ENCODE peak calls at places on chromosomes 16 and 17, in seven cellular contexts. J is SJCRH30; F is fibroblast of mammary gland; P is M059J; U is mesenteric fat pad; X is activated CD8-positive, alpha-beta memory T cell treated with anti-CD3 and anti-CD28 coated beads for 48 hours; E is NCI-H460. V is an unnamed sample.

GRCh38 chr17:75490173-75490743 is 25.1 kb downstream of the CASKIN2 start:
- DNase-seq in J (no peak), F (no peak), P (no peak), U (no peak), X (no peak), E (no peak), V (no peak)

GRCh38 chr17:58227733-58228132 is 8.7 kb upstream of the MKS1 start:
- DNase-seq in J (no peak), F (no peak), P (no peak), U (no peak), X (no peak), E (no peak), V (no peak)

GRCh38 chr17:42313773-42314566 is 25.7 kb downstream of the STAT5A start:
- DNase-seq in J (no peak), F (peak), P (no peak), U (no peak), X (no peak), E (no peak), V (no peak)

GRCh38 chr17:33385133-33385532 is 92.0 kb upstream of the ASIC2 start:
- DNase-seq in J (peak), F (no peak), P (no peak), U (no peak), X (no peak), E (no peak), V (no peak)

GRCh38 chr16:87457724-87458423 is 35.0 kb downstream of the ZCCHC14 start:
- DNase-seq in J (peak), F (peak), P (peak), U (no peak), X (peak), E (no peak), V (peak)

GRCh38 chr17:50687200-50688066 is 20.3 kb downstream of the ANKRD40 start:
- DNase-seq in J (peak), F (peak), P (no peak), U (no peak), X (no peak), E (no peak), V (no peak)

GRCh38 chr17:59331929-59332889 is 754 bp downstream of the YPEL2 start:
- DNase-seq in J (peak), F (no peak), P (peak), U (peak), X (no peak), E (no peak), V (no peak)

GRCh38 chr17:38867179-38867994 is 2.5 kb upstream of the LASP1 start:
- DNase-seq in J (peak), F (peak), P (peak), U (no peak), X (no peak), E (peak), V (peak)

GRCh38 chr17:77948690-77949114 is 9.8 kb upstream of the TNRC6C start:
- DNase-seq in J (peak), F (peak), P (peak), U (no peak), X (no peak), E (peak), V (peak)

GRCh38 chr17:13046361-13046760 is 28.5 kb upstream of the ELAC2 start:
- DNase-seq in J (no peak), F (no peak), P (no peak), U (no peak), X (no peak), E (no peak), V (no peak)

GRCh38 chr16:1058216-1058615 is 14.3 kb upstream of the SSTR5 start:
- DNase-seq in J (no peak), F (no peak), P (no peak), U (no peak), X (no peak), E (no peak), V (no peak)

GRCh38 chr17:21211825-21212479 is 2.0 kb downstream of the TMEM11 start:
- DNase-seq in J (no peak), F (no peak), P (no peak), U (no peak), X (no peak), E (no peak), V (no peak)

GRCh38 chr17:68733241-68734176 is 132.3 kb upstream of the FAM20A start:
- DNase-seq in J (peak), F (peak), P (no peak), U (no peak), X (no peak), E (no peak), V (no peak)

V was measured in SK-MEL-5.